ENCODE peak calls at places on chromosomes 16 and 17, in five cellular contexts. J, L, C, E and B are unnamed samples. For H4K20me1, the result is how much of the 10 kb centered on the place peaks cover.

GRCh38 chr17:75931062-75931461 is 9.8 kb downstream of the FBF1 start:
- DNase-seq in J (no peak), L (no peak), C (no peak), E (no peak), B (no peak)

GRCh38 chr17:6554871-6555330 is 1.5 kb downstream of the PITPNM3 start:
- DNase-seq in J (peak), L (no peak), C (no peak), E (no peak), B (no peak)

GRCh38 chr17:49577978-49578893 is 2.6 kb downstream of the NXPH3 start:
- DNase-seq in J (peak), L (no peak), C (no peak), E (no peak), B (no peak)

GRCh38 chr17:81564778-81565177 is 12.6 kb upstream of the FAAP100 start:
- DNase-seq in J (no peak), L (no peak), C (no peak), E (no peak), B (no peak)

GRCh38 chr17:75047398-75048098 is 523 bp downstream of the KCTD2 start:
- DNase-seq in J (no peak), L (peak), C (no peak), E (no peak), B (no peak)

GRCh38 chr17:60573139-60573975 is 26.6 kb upstream of the PPM1D start:
- DNase-seq in J (no peak), L (no peak), C (no peak), E (peak), B (no peak)

GRCh38 chr17:57862990-57863667 is 13.3 kb upstream of the MRPS23 start:
- DNase-seq in J (peak), L (peak), C (no peak), E (peak), B (no peak)

GRCh38 chr17:33234930-33235685 is 58.0 kb downstream of the ASIC2 start:
- DNase-seq in J (peak), L (no peak), C (no peak), E (no peak), B (no peak)

GRCh38 chr17:82943339-82943738 is 103.5 kb upstream of the ZNF750 start:
- DNase-seq in J (no peak), L (no peak), C (no peak), E (no peak), B (no peak)

GRCh38 chr17:36089888-36090836 is at the start of gene CCL3:
- DNase-seq in J (no peak), L (no peak), C (peak), E (no peak), B (no peak)

GRCh38 chr16:85449195-85449884 is 163.8 kb upstream of the GSE1 start:
- DNase-seq in J (no peak), L (no peak), C (no peak), E (peak), B (no peak)

GRCh38 chr16:28140788-28141618 is 70.8 kb downstream of the XPO6 start:
- DNase-seq in J (no peak), L (no peak), C (peak), E (peak), B (no peak)

GRCh38 chr17:53093386-53093785 is 729.3 kb upstream of the KIF2B start:
- DNase-seq in J (no peak), L (no peak), C (no peak), E (no peak), B (no peak)

GRCh38 chr16:11297492-11298142 is 16.5 kb upstream of the PRM1 start:
- DNase-seq in J (peak), L (peak), C (peak), E (peak), B (peak)

GRCh38 chr17:61574542-61575351 is 16.3 kb downstream of the NACA2 start:
- DNase-seq in J (peak), L (peak), C (no peak), E (peak), B (no peak)

GRCh38 chr17:16215965-16216316 is 607 bp upstream of the NCOR1 start:
- DNase-seq in J (no peak), L (peak), C (no peak), E (peak), B (no peak)

GRCh38 chr17:16214190-16215001 is 938 bp downstream of the NCOR1 start:
- DNase-seq in J (no peak), L (no peak), C (no peak), E (no peak), B (no peak)

GRCh38 chr17:16217002-16217635 is at the start of gene PIGL:
- DNase-seq in J (peak), L (peak), C (peak), E (peak), B (peak)

GRCh38 chr17:16215002-16215272 is 397 bp downstream of the NCOR1 start:
- DNase-seq in J (peak), L (peak), C (no peak), E (peak), B (no peak)

GRCh38 chr17:16215273-16215964 is at the start of gene NCOR1:
- DNase-seq in J (peak), L (peak), C (no peak), E (peak), B (peak)
- TF ChIP-seq CTCF in J (peak), L (peak), C (peak), E (peak), B (peak)

GRCh38 chr16:50670476-50670875 is 10.6 kb downstream of the SNX20 start:
- DNase-seq in J (no peak), L (no peak), C (no peak), E (no peak), B (no peak)

GRCh38 chr16:50673496-50674275 is 7.4 kb downstream of the SNX20 start:
- DNase-seq in J (no peak), L (no peak), C (no peak), E (no peak), B (no peak)

GRCh38 chr16:50669741-50670140 is 11.4 kb downstream of the SNX20 start:
- DNase-seq in J (no peak), L (no peak), C (no peak), E (no peak), B (no peak)

GRCh38 chr16:50674831-50675230 is 6.3 kb downstream of the SNX20 start:
- DNase-seq in J (no peak), L (no peak), C (no peak), E (no peak), B (no peak)

GRCh38 chr16:50671644-50672260 is 9.4 kb downstream of the SNX20 start:
- DNase-seq in J (peak), L (peak), C (no peak), E (peak), B (no peak)
- TF ChIP-seq GABPA in J (no peak), L (no peak), C (no peak), E (no peak), B (no peak)

GRCh38 chr17:44348988-44349364 is 3.9 kb downstream of the GRN start:
- DNase-seq in J (no peak), L (no peak), C (no peak), E (no peak), B (no peak)
- H4K20me1 ChIP-seq in J (under half), L (under half), C (under half), E (under half), B (under half)

GRCh38 chr17:4476512-4477070 is 22.1 kb upstream of the SPNS2 start:
- DNase-seq in J (no peak), L (no peak), C (no peak), E (no peak), B (no peak)

GRCh38 chr17:4475463-4475862 is 23.2 kb upstream of the SPNS2 start:
- DNase-seq in J (peak), L (no peak), C (no peak), E (no peak), B (no peak)

GRCh38 chr17:4477286-4477791 is 21.3 kb upstream of the SPNS2 start:
- DNase-seq in J (no peak), L (no peak), C (no peak), E (no peak), B (no peak)

GRCh38 chr17:4475001-4475400 is 23.7 kb upstream of the SPNS2 start:
- DNase-seq in J (peak), L (no peak), C (no peak), E (no peak), B (no peak)

DNA sequence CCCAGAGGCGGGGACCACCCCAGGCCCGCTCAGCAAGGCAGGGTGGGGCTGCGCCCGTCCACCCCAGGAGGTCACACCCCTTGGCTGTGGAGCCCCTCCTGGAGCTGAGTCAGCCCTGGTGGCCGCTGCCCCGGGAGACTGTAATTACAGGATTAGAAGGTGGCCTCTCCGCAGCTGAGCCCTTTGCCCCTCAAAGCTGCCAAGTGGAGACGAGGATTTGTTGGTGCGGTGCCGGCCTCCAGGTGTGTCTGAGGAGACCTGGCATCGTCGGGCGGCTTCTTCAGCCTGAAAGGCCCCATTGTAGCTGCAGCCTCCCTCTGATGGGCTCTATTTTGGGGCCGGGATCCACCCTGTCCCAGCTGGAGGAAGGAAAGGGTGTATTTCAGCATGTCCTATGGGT is 22.7 kb upstream of the SPNS2 start:
- DNase-seq in J (no peak), L (no peak), C (no peak), E (no peak), B (no peak)
- TF ChIP-seq CTCF in J (no peak), L (no peak), C (no peak), E (no peak), B (no peak)

GRCh38 chr16:2150418-2151187 is 2.2 kb downstream of the RAB26 start:
- DNase-seq in J (peak), L (peak), C (no peak), E (peak), B (peak)
- TF ChIP-seq GABPA in J (no peak), L (no peak), C (no peak), E (no peak), B (no peak)

GRCh38 chr17:63623786-63624185 is 1.6 kb downstream of the MAP3K3 start:
- DNase-seq in J (no peak), L (peak), C (no peak), E (no peak), B (no peak)

GRCh38 chr17:63622571-63623390 is 564 bp downstream of the MAP3K3 start:
- DNase-seq in J (peak), L (peak), C (no peak), E (peak), B (peak)

GRCh38 chr17:63631062-63631461 is 8.8 kb downstream of the MAP3K3 start:
- DNase-seq in J (no peak), L (no peak), C (no peak), E (no peak), B (no peak)

GRCh38 chr17:63629627-63630026 is 7.4 kb downstream of the MAP3K3 start:
- DNase-seq in J (no peak), L (no peak), C (no peak), E (no peak), B (no peak)

GRCh38 chr17:63626551-63627228 is 4.5 kb downstream of the MAP3K3 start:
- DNase-seq in J (no peak), L (no peak), C (no peak), E (no peak), B (no peak)
- H4K20me1 ChIP-seq in J (under half), L (under half), C (under half), E (under half), B (under half)

GRCh38 chr17:72416054-72416691 is 295.4 kb downstream of the SOX9 start:
- DNase-seq in J (peak), L (no peak), C (peak), E (no peak), B (no peak)

GRCh38 chr17:72412650-72413076 is 291.8 kb downstream of the SOX9 start:
- DNase-seq in J (no peak), L (no peak), C (no peak), E (peak), B (no peak)

GRCh38 chr17:72414967-72415853 is 294.4 kb downstream of the SOX9 start:
- DNase-seq in J (no peak), L (no peak), C (no peak), E (no peak), B (no peak)

GRCh38 chr17:72413077-72414031 is 292.5 kb downstream of the SOX9 start:
- DNase-seq in J (no peak), L (no peak), C (no peak), E (peak), B (no peak)

GRCh38 chr17:72414032-72414396 is 293.2 kb downstream of the SOX9 start:
- DNase-seq in J (no peak), L (no peak), C (no peak), E (no peak), B (no peak)
- TF ChIP-seq CTCF in J (no peak), L (no peak), C (no peak), E (no peak), B (no peak)

DNA sequence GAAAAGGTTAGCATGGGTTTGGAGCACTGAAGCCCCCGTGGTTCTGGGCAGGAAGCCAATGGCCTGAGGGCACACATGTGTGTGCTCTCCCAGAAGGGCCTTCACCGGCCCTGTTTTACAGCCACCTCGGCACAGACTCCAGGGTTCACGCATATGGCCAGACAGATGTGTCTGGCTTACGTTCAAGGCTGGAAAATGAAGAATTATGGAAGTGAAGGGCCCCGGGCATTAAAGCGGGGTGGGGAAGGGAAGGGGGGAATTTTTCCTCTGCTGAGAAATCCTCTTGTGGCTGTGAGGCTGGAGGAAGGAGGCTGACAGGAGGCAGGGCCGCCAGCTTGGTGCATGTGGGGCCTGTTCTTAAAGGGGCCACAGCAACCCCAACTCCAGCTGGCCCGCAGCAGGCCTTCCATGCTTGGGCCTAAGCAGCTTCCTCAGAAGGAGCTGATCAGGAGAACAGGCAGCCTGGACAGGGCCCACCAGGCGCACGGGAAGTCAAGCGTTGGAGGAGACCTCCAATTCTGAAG is 21.6 kb downstream of the HIC1 start:
- DNase-seq in J (peak), L (no peak), C (no peak), E (no peak), B (no peak)
- TF ChIP-seq GABPA in J (no peak), L (no peak), C (no peak), E (no peak), B (no peak)

DNA sequence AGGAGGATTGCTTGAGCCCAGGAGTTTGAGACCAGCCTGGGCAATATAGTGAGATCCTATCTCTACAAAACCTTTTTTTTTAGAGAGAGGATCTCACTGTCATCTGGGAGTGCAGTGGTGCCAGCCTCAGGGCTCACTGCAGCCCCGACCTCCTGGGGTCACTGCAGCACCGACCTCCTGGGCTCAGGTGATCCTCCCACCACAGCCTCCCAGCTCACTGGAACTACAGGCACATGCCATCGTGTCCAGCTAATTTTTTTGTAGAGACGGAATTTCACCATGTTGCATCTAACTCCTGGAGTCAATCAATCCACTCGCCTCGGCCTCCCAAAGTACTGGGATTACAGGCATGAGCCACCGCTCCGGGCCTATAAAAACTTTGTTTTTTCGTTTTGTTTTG is 15.4 kb downstream of the MAPK8IP3 start:
- DNase-seq in J (no peak), L (no peak), C (no peak), E (no peak), B (no peak)
- H4K20me1 ChIP-seq in J (under half), L (under half), C (under half), E (under half), B (under half)